ENCODE peak calls at places on chromosomes 2 and 18, in seven cellular contexts. Z is epithelial cell of esophagus, B is osteocyte, C is activated B cell treated with CpG ODN at 0.5 μM for 24 hours, N is hepatocyte, D is mammary epithelial cell, W is coronary artery. L is an unnamed sample.

GRCh38 chr2:55441280-55441892 is 21.7 kb upstream of the CCDC88A start:
- DNase-seq in Z (no peak), B (no peak), C (no peak), N (no peak), D (no peak), W (no peak), L (no peak)

GRCh38 chr2:201649442-201649841 is 6.1 kb upstream of the TMEM237 start:
- DNase-seq in Z (no peak), B (no peak), C (no peak), N (no peak), D (no peak), W (no peak), L (no peak)

GRCh38 chr2:231687133-231687852 is 21.0 kb upstream of the PTMA start:
- DNase-seq in Z (peak; percentile 35), B (no peak), C (peak; percentile 68), N (peak; percentile 67), D (no peak), W (no peak), L (peak; percentile 71)

GRCh38 chr2:127465258-127465657 is 47.0 kb downstream of the PROC start:
- DNase-seq in Z (no peak), B (no peak), C (no peak), N (no peak), D (no peak), W (no peak), L (no peak)

GRCh38 chr2:85475801-85476610 is 57.5 kb downstream of the SH2D6 start:
- DNase-seq in Z (peak; percentile 33), B (no peak), C (no peak), N (no peak), D (no peak), W (no peak), L (no peak)

GRCh38 chr18:68215931-68216330 is 499.0 kb downstream of the TMX3 start:
- DNase-seq in Z (peak; percentile 77), B (no peak), C (no peak), N (no peak), D (peak; percentile 43), W (no peak), L (peak; percentile 60)

GRCh38 chr2:208545398-208546042 is 138.9 kb downstream of the PTH2R start:
- DNase-seq in Z (no peak), B (no peak), C (no peak), N (peak; percentile 51), D (no peak), W (no peak), L (no peak)

GRCh38 chr2:238039985-238040384 is 20.8 kb upstream of the SCLY start:
- DNase-seq in Z (no peak), B (peak; percentile 53), C (no peak), N (no peak), D (no peak), W (no peak), L (no peak)

GRCh38 chr2:18178736-18179349 is 300.4 kb downstream of the KCNS3 start:
- DNase-seq in Z (peak; percentile 71), B (no peak), C (no peak), N (peak; percentile 67), D (peak; percentile 26), W (no peak), L (peak; percentile 74)

GRCh38 chr18:21115519-21116411 is 4.2 kb upstream of the ROCK1 start:
- DNase-seq in Z (no peak), B (no peak), C (no peak), N (no peak), D (no peak), W (no peak), L (no peak)

GRCh38 chr18:44514766-44515165 is 165.9 kb upstream of the SETBP1 start:
- DNase-seq in Z (no peak), B (no peak), C (no peak), N (no peak), D (peak; percentile 20), W (no peak), L (no peak)

GRCh38 chr18:44514106-44514505 is 166.6 kb upstream of the SETBP1 start:
- DNase-seq in Z (no peak), B (no peak), C (no peak), N (no peak), D (no peak), W (no peak), L (no peak)

GRCh38 chr18:44509048-44509447 is 171.6 kb upstream of the SETBP1 start:
- DNase-seq in Z (no peak), B (no peak), C (no peak), N (no peak), D (no peak), W (no peak), L (no peak)

GRCh38 chr18:44510376-44510775 is 170.3 kb upstream of the SETBP1 start:
- DNase-seq in Z (no peak), B (no peak), C (no peak), N (no peak), D (no peak), W (no peak), L (no peak)

GRCh38 chr18:44513233-44513632 is 167.5 kb upstream of the SETBP1 start:
- DNase-seq in Z (no peak), B (no peak), C (no peak), N (no peak), D (no peak), W (no peak), L (no peak)
- TF ChIP-seq CTCF in Z (no peak), B (no peak), C (no peak), N (no peak), D (no peak), W (no peak), L (no peak)

GRCh38 chr18:35919179-35919578 is 53.3 kb upstream of the RMP24 start:
- DNase-seq in Z (no peak), B (no peak), C (no peak), N (no peak), D (no peak), W (no peak), L (no peak)

GRCh38 chr18:35918564-35918963 is 53.9 kb upstream of the RMP24 start:
- DNase-seq in Z (no peak), B (no peak), C (no peak), N (no peak), D (no peak), W (no peak), L (no peak)

GRCh38 chr18:35915056-35915455 is 57.4 kb upstream of the RMP24 start:
- DNase-seq in Z (no peak), B (no peak), C (no peak), N (no peak), D (no peak), W (no peak), L (no peak)

GRCh38 chr18:35920623-35921022 is 51.9 kb upstream of the RMP24 start:
- DNase-seq in Z (no peak), B (no peak), C (no peak), N (no peak), D (no peak), W (no peak), L (no peak)

GRCh38 chr18:35917043-35917442 is 55.4 kb upstream of the RMP24 start:
- DNase-seq in Z (peak; percentile 43), B (no peak), C (no peak), N (no peak), D (peak; percentile 12), W (no peak), L (peak; percentile 18)
- TF ChIP-seq CTCF in Z (peak; percentile 75), B (no peak), C (no peak), N (no peak), D (peak; percentile 54), W (no peak), L (no peak)

DNA sequence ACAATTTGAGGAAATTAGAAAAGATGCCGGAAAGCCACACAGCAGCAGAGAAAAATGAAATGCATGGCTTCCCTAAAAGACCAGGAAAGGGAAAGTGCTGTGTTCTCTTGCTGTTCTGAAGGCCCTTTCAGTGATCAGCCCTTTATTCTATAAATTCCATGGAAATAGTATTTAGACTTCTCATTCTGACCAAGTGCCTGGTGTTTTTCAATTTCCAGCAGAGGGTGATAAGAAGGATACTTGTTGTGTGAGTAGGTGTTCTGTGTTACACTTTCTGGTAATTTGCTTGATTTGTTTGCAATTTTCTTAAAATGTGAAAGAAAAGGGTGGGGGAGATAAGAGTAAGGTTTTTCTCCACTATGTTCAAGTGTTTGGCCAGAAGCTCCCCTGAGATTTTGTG is 504.5 kb downstream of the IRS1 start:
- DNase-seq in Z (no peak), B (no peak), C (no peak), N (no peak), D (no peak), W (no peak), L (no peak)
- TF ChIP-seq CTCF in Z (no peak), B (no peak), C (no peak), N (no peak), D (no peak), W (no peak), L (no peak)

GRCh38 chr2:11214770-11215169 is 59.5 kb downstream of the SLC66A3 start:
- DNase-seq in Z (no peak), B (no peak), C (no peak), N (no peak), D (no peak), W (no peak), L (no peak)
- TF ChIP-seq CTCF in Z (no peak), B (no peak), C (no peak), N (no peak), D (no peak), W (no peak), L (no peak)

GRCh38 chr2:36322108-36322507 is 33.5 kb upstream of the CRIM1 start:
- DNase-seq in Z (peak; percentile 69), B (no peak), C (no peak), N (peak; percentile 61), D (peak; percentile 42), W (no peak), L (peak; percentile 29)

GRCh38 chr2:36318547-36318946 is 37.0 kb upstream of the CRIM1 start:
- DNase-seq in Z (no peak), B (no peak), C (no peak), N (no peak), D (no peak), W (no peak), L (peak; percentile 24)
- TF ChIP-seq CTCF in Z (peak; percentile 36), B (peak; percentile 21), C (no peak), N (no peak), D (peak; percentile 21), W (no peak), L (peak; percentile 6)